ENCODE peak calls at places on chromosome 18, in four cellular contexts. One of them, this sample, is unnamed.
A peak's percentile ranks its signal among the peaks of the same experiment; 100 is the strongest.

GRCh38 chr18:13425357-13426095 is 207.0 kb downstream of the LDLRAD4 start:
- DNase-seq in lower lobe of right lung: no peak
- DNase-seq in neural progenitor cell: no peak
- DNase-seq in HEK293T: no peak
- DNase-seq in this sample: no peak

GRCh38 chr18:901769-902168 is 2.9 kb upstream of the ADCYAP1 start:
- DNase-seq in lower lobe of right lung: no peak
- DNase-seq in neural progenitor cell: no peak
- DNase-seq in HEK293T: no peak
- DNase-seq in this sample: no peak

GRCh38 chr18:48679236-48679635 is 140.4 kb downstream of the CTIF start:
- DNase-seq in lower lobe of right lung: no peak
- DNase-seq in neural progenitor cell: no peak
- DNase-seq in HEK293T: no peak
- DNase-seq in this sample: no peak

GRCh38 chr18:5543854-5544389 is at the start of gene EPB41L3:
- DNase-seq in lower lobe of right lung: peak; percentile 69
- DNase-seq in neural progenitor cell: peak; percentile 55
- DNase-seq in HEK293T: peak; percentile 21
- DNase-seq in this sample: no peak

GRCh38 chr18:62555135-62555534 is 32.3 kb downstream of the ZCCHC2 start:
- DNase-seq in lower lobe of right lung: no peak
- DNase-seq in neural progenitor cell: no peak
- DNase-seq in HEK293T: no peak
- DNase-seq in this sample: no peak

GRCh38 chr18:74251297-74252031 is 40.3 kb downstream of the CYB5A start:
- DNase-seq in lower lobe of right lung: no peak
- DNase-seq in neural progenitor cell: peak; percentile 17
- DNase-seq in HEK293T: no peak
- DNase-seq in this sample: no peak

GRCh38 chr18:58447342-58448190 is 181.3 kb downstream of the ALPK2 start:
- DNase-seq in lower lobe of right lung: no peak
- DNase-seq in neural progenitor cell: peak; percentile 65
- DNase-seq in HEK293T: no peak
- DNase-seq in this sample: peak; percentile 1

GRCh38 chr18:42131044-42131939 is 176.3 kb downstream of the PIK3C3 start:
- DNase-seq in lower lobe of right lung: no peak
- DNase-seq in neural progenitor cell: no peak
- DNase-seq in HEK293T: no peak
- DNase-seq in this sample: peak; percentile 52

GRCh38 chr18:30486856-30487255 is 555.7 kb downstream of the DSC3 start:
- DNase-seq in lower lobe of right lung: no peak
- DNase-seq in neural progenitor cell: no peak
- DNase-seq in HEK293T: no peak
- DNase-seq in this sample: no peak

GRCh38 chr18:62999392-62999791 is 284.1 kb downstream of the PHLPP1 start:
- DNase-seq in lower lobe of right lung: no peak
- DNase-seq in neural progenitor cell: no peak
- DNase-seq in HEK293T: no peak
- DNase-seq in this sample: no peak

GRCh38 chr18:63111549-63112402 is 207.8 kb downstream of the BCL2 start:
- DNase-seq in lower lobe of right lung: no peak
- DNase-seq in neural progenitor cell: no peak
- DNase-seq in HEK293T: no peak
- DNase-seq in this sample: no peak

GRCh38 chr18:2994603-2995432 is 18.1 kb downstream of the LPIN2 start:
- DNase-seq in lower lobe of right lung: no peak
- DNase-seq in neural progenitor cell: no peak
- DNase-seq in HEK293T: no peak
- DNase-seq in this sample: no peak

This sample was measured in SJCRH30.